ENCODE peak calls at places on chromosomes 16 and 17, in four cellular contexts. One of them, this sample, is unnamed. For H3K27me3 and H3K4me1, the result is how much of the 10 kb centered on the place peaks cover.

GRCh38 chr16:12147681-12148479 is 171.3 kb downstream of the SNX29 start:
- DNase-seq in thoracic aorta: no peak
- DNase-seq in PC-3: peak
- DNase-seq in mammary epithelial cell: no peak
- DNase-seq in this sample: no peak

GRCh38 chr16:70805380-70805779 is 4.4 kb upstream of the VAC14 start:
- DNase-seq in PC-3: no peak
- DNase-seq in mammary epithelial cell: peak
- DNase-seq in thoracic aorta: no peak
- DNase-seq in this sample: no peak

GRCh38 chr16:81873221-81873620 is 94.1 kb downstream of the PLCG2 start:
- DNase-seq in mammary epithelial cell: no peak
- DNase-seq in PC-3: no peak
- DNase-seq in thoracic aorta: no peak
- DNase-seq in this sample: no peak

GRCh38 chr17:28810437-28810836 is 32.2 kb downstream of the FAM222B start:
- DNase-seq in mammary epithelial cell: peak
- DNase-seq in thoracic aorta: no peak
- DNase-seq in PC-3: no peak
- DNase-seq in this sample: no peak

GRCh38 chr16:56800355-56800754 is 64.7 kb upstream of the SLC12A3 start:
- DNase-seq in thoracic aorta: no peak
- DNase-seq in mammary epithelial cell: no peak
- DNase-seq in PC-3: no peak
- DNase-seq in this sample: no peak

GRCh38 chr17:8438441-8438840 is 2.8 kb downstream of the NDEL1 start:
- DNase-seq in PC-3: no peak
- DNase-seq in thoracic aorta: no peak
- DNase-seq in mammary epithelial cell: no peak
- DNase-seq in this sample: no peak

GRCh38 chr17:48236681-48237134 is 129.1 kb downstream of the SNX11 start:
- DNase-seq in PC-3: peak
- DNase-seq in mammary epithelial cell: peak
- DNase-seq in thoracic aorta: no peak
- DNase-seq in this sample: peak

GRCh38 chr16:3695610-3696369 is 21.5 kb downstream of the TRAP1 start:
- DNase-seq in thoracic aorta: no peak
- DNase-seq in PC-3: no peak
- DNase-seq in mammary epithelial cell: no peak
- DNase-seq in this sample: no peak

GRCh38 chr17:72788950-72789585 is 303.4 kb downstream of the SLC39A11 start:
- DNase-seq in PC-3: no peak
- DNase-seq in mammary epithelial cell: no peak
- DNase-seq in thoracic aorta: no peak
- DNase-seq in this sample: peak

GRCh38 chr16:12784076-12784475 is 19.6 kb downstream of the CPPED1 start:
- DNase-seq in thoracic aorta: no peak
- DNase-seq in mammary epithelial cell: no peak
- DNase-seq in PC-3: no peak
- DNase-seq in this sample: peak

GRCh38 chr17:38556234-38556633 is 49.5 kb downstream of the SRCIN1 start:
- DNase-seq in PC-3: peak
- DNase-seq in thoracic aorta: no peak
- DNase-seq in mammary epithelial cell: peak
- DNase-seq in this sample: no peak
- H3K27me3 ChIP-seq in PC-3: under half
- H3K27me3 ChIP-seq in thoracic aorta: under half
- H3K27me3 ChIP-seq in mammary epithelial cell: under half
- H3K27me3 ChIP-seq in this sample: under half

GRCh38 chr16:75241955-75242354 is 9.5 kb downstream of the BCAR1 start:
- DNase-seq in mammary epithelial cell: no peak
- DNase-seq in PC-3: no peak
- DNase-seq in thoracic aorta: no peak
- DNase-seq in this sample: no peak

GRCh38 chr16:75244225-75244792 is 7.1 kb downstream of the BCAR1 start:
- DNase-seq in mammary epithelial cell: no peak
- DNase-seq in thoracic aorta: no peak
- DNase-seq in PC-3: peak
- DNase-seq in this sample: no peak

GRCh38 chr16:75244844-75245758 is 6.3 kb downstream of the BCAR1 start:
- DNase-seq in thoracic aorta: peak
- DNase-seq in mammary epithelial cell: peak
- DNase-seq in PC-3: peak
- DNase-seq in this sample: peak

GRCh38 chr16:75241412-75241811 is 10.0 kb downstream of the BCAR1 start:
- DNase-seq in thoracic aorta: no peak
- DNase-seq in mammary epithelial cell: no peak
- DNase-seq in PC-3: no peak
- DNase-seq in this sample: no peak

DNA sequence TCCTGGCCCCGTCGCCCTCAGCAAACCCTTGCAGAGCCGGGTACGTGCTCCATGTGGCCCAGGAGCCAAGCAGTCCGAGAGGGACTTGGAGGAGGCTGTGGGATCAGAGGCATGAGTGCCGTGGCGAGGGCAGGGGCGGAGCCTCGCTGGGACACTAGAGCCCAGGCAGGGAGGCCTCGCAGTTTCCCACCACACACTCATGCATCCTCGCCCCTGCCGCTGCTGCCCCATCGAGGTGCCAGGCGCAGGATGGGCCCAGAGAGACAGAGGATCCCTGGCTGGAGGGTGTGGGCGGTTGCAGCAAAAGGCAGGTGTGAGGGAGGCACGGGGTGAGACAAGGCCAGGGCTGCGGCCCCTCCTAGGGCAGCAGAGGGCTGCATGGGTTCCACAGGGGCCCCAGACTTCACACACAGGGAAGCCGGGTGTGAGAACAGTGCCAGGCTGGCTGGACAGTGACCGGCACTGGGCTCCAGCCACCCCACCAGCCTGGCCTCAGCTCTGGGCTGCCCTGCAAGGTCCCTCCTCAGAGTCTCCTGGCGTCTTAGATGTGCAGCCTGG is 7.7 kb downstream of the BCAR1 start:
- DNase-seq in PC-3: no peak
- DNase-seq in thoracic aorta: no peak
- DNase-seq in mammary epithelial cell: no peak
- DNase-seq in this sample: no peak
- H3K4me1 ChIP-seq in PC-3: half or more
- H3K4me1 ChIP-seq in thoracic aorta: half or more
- H3K4me1 ChIP-seq in mammary epithelial cell: half or more
- H3K4me1 ChIP-seq in this sample: under half

GRCh38 chr16:87746178-87746577 is 19.6 kb downstream of the KLHDC4 start:
- DNase-seq in PC-3: no peak
- DNase-seq in thoracic aorta: no peak
- DNase-seq in mammary epithelial cell: no peak
- DNase-seq in this sample: no peak

GRCh38 chr16:87741700-87742415 is 23.9 kb downstream of the KLHDC4 start:
- DNase-seq in thoracic aorta: no peak
- DNase-seq in mammary epithelial cell: no peak
- DNase-seq in PC-3: no peak
- DNase-seq in this sample: no peak

GRCh38 chr16:87742781-87743490 is 22.9 kb downstream of the KLHDC4 start:
- DNase-seq in mammary epithelial cell: no peak
- DNase-seq in PC-3: no peak
- DNase-seq in thoracic aorta: no peak
- DNase-seq in this sample: no peak

GRCh38 chr16:87744750-87745514 is 20.9 kb downstream of the KLHDC4 start:
- DNase-seq in PC-3: no peak
- DNase-seq in mammary epithelial cell: no peak
- DNase-seq in thoracic aorta: no peak
- DNase-seq in this sample: no peak

DNA sequence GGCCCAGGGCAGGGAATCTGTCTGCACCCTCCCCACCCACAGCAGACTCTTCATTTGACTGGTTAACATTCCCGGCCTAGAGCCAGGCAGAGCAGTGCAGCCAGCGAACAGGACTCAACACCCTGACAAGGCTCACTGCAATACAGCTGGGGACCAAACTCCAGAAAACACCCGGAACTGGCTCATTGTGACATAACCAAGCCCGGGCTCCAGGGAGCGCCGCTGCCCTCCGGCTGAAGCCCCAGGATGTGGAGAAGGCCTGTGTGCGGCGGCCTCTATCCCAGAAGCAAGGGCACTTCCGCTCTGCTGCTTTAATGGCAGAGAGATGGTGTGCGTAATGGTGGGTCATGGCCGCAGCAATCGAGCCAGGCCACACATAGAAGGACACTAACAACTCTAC is 18.2 kb downstream of the KLHDC4 start:
- DNase-seq in mammary epithelial cell: no peak
- DNase-seq in PC-3: no peak
- DNase-seq in thoracic aorta: no peak
- DNase-seq in this sample: no peak
- TF ChIP-seq CTCF in mammary epithelial cell: no peak
- TF ChIP-seq CTCF in PC-3: peak
- TF ChIP-seq CTCF in thoracic aorta: no peak
- TF ChIP-seq CTCF in this sample: no peak

DNA sequence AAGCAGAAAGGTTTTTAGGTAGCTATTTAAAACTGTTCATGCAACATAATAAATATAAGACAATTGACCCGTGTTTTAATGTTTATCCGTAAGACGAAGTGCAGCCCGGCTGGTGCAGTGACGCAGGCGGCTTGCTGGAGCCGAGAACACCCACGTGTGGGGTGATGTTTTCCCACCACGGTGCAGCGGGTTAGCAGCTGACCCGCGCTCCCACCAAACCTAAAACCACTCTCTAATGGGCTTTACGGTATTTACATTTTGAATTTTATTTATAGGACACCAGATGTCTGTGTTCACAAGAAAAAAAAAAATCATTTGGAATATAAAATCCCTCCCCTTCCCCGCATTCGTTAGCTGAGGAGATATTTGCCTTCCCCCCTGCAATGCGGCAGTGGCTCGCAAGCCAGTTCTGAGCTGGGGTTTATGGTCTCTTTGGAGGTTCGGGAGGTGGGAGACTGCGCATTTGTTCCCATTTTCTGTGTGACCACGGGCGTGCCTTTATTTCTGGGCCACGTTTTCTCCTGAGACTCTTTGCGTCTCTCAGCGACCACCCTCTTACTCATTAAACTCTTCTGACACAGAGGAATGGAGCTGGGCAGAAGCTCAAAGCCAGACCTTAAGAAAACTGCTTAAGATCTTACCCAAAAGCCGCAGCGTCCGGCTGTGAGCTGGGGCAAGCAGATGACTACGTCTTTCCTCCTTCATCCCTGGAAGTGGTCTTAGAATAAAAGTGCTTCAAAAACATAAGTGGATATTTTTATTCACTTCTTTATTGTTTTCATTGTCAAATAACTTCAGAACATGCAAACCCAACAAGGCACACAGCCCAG is 301.1 kb downstream of the IRF8 start:
- DNase-seq in thoracic aorta: no peak
- DNase-seq in mammary epithelial cell: no peak
- DNase-seq in PC-3: no peak
- DNase-seq in this sample: no peak
- H3K27me3 ChIP-seq in thoracic aorta: under half
- H3K27me3 ChIP-seq in mammary epithelial cell: under half
- H3K27me3 ChIP-seq in PC-3: half or more
- H3K27me3 ChIP-seq in this sample: half or more

GRCh38 chr17:64413505-64413904 is 22.8 kb upstream of the PECAM1 start:
- DNase-seq in PC-3: no peak
- DNase-seq in thoracic aorta: no peak
- DNase-seq in mammary epithelial cell: no peak
- DNase-seq in this sample: no peak
- H3K4me1 ChIP-seq in PC-3: under half
- H3K4me1 ChIP-seq in thoracic aorta: under half
- H3K4me1 ChIP-seq in mammary epithelial cell: under half
- H3K4me1 ChIP-seq in this sample: under half

DNA sequence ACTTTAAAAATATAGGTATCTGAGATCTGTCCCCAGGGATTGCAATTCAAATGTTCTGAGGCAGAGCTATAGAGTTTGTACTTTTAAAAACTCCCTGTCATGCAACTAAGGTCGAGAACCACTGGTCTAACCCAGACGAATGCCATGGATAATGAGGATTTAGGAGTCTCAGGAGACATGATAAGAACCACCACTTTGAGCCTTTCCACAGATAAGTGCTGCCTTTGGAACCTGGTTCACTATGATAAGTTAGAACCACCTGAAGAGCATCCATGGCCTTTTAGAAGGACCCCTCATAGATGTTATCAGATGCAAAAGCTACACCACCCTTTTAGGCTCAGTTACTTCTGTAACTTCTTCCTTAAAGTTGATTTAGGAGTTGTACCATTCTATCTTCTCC is 350.6 kb upstream of the CCL2 start:
- DNase-seq in mammary epithelial cell: no peak
- DNase-seq in PC-3: no peak
- DNase-seq in thoracic aorta: no peak
- DNase-seq in this sample: no peak
- TF ChIP-seq CTCF in mammary epithelial cell: no peak
- TF ChIP-seq CTCF in PC-3: no peak
- TF ChIP-seq CTCF in thoracic aorta: no peak
- TF ChIP-seq CTCF in this sample: no peak

DNA sequence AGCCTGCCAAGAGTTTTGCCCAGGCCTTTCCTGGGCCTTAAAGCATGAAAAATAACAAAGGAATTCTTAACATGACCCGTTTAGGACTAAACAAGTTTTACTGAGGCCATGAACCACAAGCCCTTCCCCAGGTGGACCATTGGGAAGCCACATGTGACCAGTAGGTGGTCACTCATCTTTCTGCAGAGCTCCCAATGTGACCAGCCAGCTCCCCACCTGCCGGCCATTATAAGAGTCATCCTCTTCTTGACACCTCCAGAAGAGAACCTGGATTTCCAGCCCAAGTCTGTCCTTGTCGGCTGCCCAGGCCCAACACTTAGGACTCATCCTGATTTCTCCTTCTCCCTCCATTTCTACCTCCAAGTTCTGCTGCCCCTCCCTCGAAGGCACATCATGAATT is 91.7 kb upstream of the DNAH17 start:
- DNase-seq in thoracic aorta: no peak
- DNase-seq in PC-3: no peak
- DNase-seq in mammary epithelial cell: no peak
- DNase-seq in this sample: no peak
- H3K27me3 ChIP-seq in thoracic aorta: under half
- H3K27me3 ChIP-seq in PC-3: under half
- H3K27me3 ChIP-seq in mammary epithelial cell: under half
- H3K27me3 ChIP-seq in this sample: under half

This sample was measured in foreskin keratinocyte.